ENCODE peak calls at places on chromosomes 6 and 20, in eight cellular contexts. O is GM12865; A is AG04449; Y is tibial artery; X is fibroblast of pulmonary artery; J is HFFc6; L is CD4-positive, alpha-beta T cell; T is vagina. N is an unnamed sample.

GRCh38 chr20:50027611-50028105 is 44.9 kb downstream of the SNAI1 start:
- DNase-seq in O (no peak), A (no peak), Y (peak; percentile 94), X (peak; percentile 94), J (peak; percentile 72), L (no peak), T (no peak), N (no peak)

GRCh38 chr20:61978491-61978890 is 87.2 kb downstream of the TAF4 start:
- DNase-seq in O (no peak), A (no peak), Y (no peak), X (no peak), J (no peak), L (no peak), T (no peak), N (no peak)

GRCh38 chr6:43383021-43383667 is 13.7 kb upstream of the ZNF318 start:
- DNase-seq in O (no peak), A (peak; percentile 24), Y (no peak), X (peak; percentile 78), J (peak; percentile 30), L (no peak), T (no peak), N (no peak)

GRCh38 chr6:146543940-146544661 is 468 bp downstream of the RAB32 start:
- DNase-seq in O (no peak), A (no peak), Y (peak; percentile 80), X (peak; percentile 53), J (peak; percentile 36), L (no peak), T (no peak), N (peak; percentile 11)

GRCh38 chr20:48350291-48350988 is 477.4 kb downstream of the PREX1 start:
- DNase-seq in O (peak; percentile 67), A (no peak), Y (no peak), X (peak; percentile 10), J (no peak), L (no peak), T (no peak), N (no peak)

GRCh38 chr6:131949615-131949908 is 1.6 kb downstream of the CCN2 start:
- DNase-seq in O (no peak), A (no peak), Y (no peak), X (peak; percentile 94), J (peak; percentile 96), L (no peak), T (no peak), N (no peak)

GRCh38 chr20:8433286-8433685 is 301.2 kb downstream of the PLCB1 start:
- DNase-seq in O (no peak), A (no peak), Y (no peak), X (no peak), J (no peak), L (no peak), T (no peak), N (no peak)

GRCh38 chr6:131156411-131156810 is 21.1 kb downstream of the AKAP7 start:
- DNase-seq in O (no peak), A (no peak), Y (no peak), X (no peak), J (no peak), L (no peak), T (no peak), N (no peak)

GRCh38 chr6:162306616-162307015 is 420.9 kb downstream of the PRKN start:
- DNase-seq in O (no peak), A (no peak), Y (no peak), X (no peak), J (no peak), L (no peak), T (no peak), N (no peak)

GRCh38 chr6:36249010-36249409 is 20.9 kb upstream of the PNPLA1 start:
- DNase-seq in O (no peak), A (no peak), Y (no peak), X (peak; percentile 83), J (peak; percentile 20), L (no peak), T (no peak), N (no peak)

GRCh38 chr20:46835418-46835817 is 59.2 kb upstream of the EYA2 start:
- DNase-seq in O (no peak), A (no peak), Y (no peak), X (no peak), J (peak; percentile 23), L (no peak), T (no peak), N (no peak)

GRCh38 chr20:35607003-35607735 is 8.5 kb upstream of the SPAG4 start:
- DNase-seq in O (peak; percentile 28), A (no peak), Y (no peak), X (no peak), J (no peak), L (no peak), T (no peak), N (no peak)

GRCh38 chr6:44967481-44967880 is 360.6 kb upstream of the RUNX2 start:
- DNase-seq in O (no peak), A (no peak), Y (no peak), X (peak; percentile 16), J (peak; percentile 2), L (no peak), T (no peak), N (no peak)

DNA sequence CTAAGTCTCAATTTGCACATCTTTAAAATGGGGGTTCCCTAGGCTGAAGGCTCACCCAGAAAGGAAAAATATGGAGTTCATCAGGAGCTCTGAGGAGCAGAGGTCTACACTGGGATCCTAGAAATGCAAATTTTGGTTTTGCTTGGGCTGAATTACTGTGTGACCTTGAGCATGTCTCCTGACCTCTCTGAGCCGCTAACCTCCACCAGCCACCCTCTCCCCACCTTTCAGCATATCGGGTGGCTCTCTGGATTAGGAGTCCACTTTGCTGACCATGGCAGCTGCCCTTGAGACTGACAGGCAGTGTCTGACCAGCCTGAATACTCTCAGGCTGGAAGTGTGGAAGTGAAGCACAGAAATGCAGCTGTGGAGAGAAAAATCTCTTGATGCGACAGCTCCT is 165.9 kb upstream of the LRFN2 start:
- DNase-seq in O (no peak), A (no peak), Y (no peak), X (no peak), J (no peak), L (no peak), T (no peak), N (no peak)
- TF ChIP-seq CTCF in O (no peak), A (no peak), Y (no peak), X (no peak), J (no peak), L (no peak), T (no peak), N (no peak)

GRCh38 chr20:57450931-57451330 is 59.7 kb downstream of the RBM38 start:
- DNase-seq in O (no peak), A (no peak), Y (no peak), X (no peak), J (no peak), L (no peak), T (no peak), N (no peak)

GRCh38 chr20:57448764-57449354 is 57.7 kb downstream of the RBM38 start:
- DNase-seq in O (no peak), A (no peak), Y (no peak), X (no peak), J (no peak), L (no peak), T (no peak), N (no peak)

GRCh38 chr20:57450419-57450818 is 59.2 kb downstream of the RBM38 start:
- DNase-seq in O (peak; percentile 90), A (no peak), Y (peak; percentile 80), X (peak; percentile 45), J (no peak), L (no peak), T (no peak), N (peak; percentile 80)

GRCh38 chr20:57451356-57451755 is 60.2 kb downstream of the RBM38 start:
- DNase-seq in O (no peak), A (no peak), Y (no peak), X (no peak), J (no peak), L (no peak), T (no peak), N (no peak)

DNA sequence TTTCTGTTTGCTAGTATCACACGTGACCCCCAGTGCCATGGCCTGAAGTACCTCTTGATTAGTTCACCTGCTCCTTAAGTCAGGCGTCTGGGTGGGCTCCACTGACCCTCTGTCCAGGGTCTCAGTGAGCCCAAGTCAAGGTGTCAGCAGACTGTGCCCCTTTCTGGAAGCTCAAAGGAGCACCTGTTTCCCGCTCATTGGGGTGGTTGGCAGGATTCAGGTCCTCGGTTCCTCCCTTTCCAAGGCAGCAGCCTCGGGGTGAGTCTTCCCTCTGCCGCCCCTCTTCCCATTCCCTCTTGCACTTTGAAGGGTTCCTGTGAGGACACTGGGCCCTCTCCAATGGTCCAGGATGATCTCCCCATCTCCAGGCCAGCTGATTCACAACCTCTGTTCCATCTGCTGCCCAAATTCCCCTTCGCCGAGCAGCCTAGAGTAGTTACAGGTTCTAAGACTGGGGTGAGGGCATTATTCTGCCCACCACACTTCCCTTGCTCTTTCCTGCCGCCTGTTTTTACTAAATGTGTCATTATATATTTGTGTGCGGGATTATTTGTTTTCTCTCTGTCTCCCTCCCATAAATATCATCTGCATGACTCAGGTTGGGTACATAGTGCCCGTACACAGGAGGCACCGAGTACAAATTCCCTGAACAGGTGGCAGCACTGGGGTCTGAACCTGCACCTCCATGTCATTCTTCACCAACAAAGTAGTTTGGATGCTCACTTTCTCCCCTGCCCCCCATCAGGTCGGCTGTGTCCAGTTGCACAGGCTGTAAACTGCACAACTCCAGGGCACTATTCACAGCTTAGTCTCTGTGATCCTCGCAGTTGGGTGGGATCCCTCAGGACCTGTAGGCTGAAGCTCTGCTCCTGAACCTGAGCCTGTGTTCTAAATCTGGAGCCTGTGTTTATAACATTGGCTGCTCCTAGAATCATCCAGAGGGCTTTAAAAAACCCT is 58.5 kb downstream of the RBM38 start:
- DNase-seq in O (no peak), A (no peak), Y (no peak), X (no peak), J (no peak), L (no peak), T (no peak), N (no peak)
- TF ChIP-seq CTCF in O (no peak), A (no peak), Y (no peak), X (no peak), J (no peak), L (no peak), T (no peak), N (no peak)

GRCh38 chr20:17653835-17654648 is 28.0 kb downstream of the RRBP1 start:
- DNase-seq in O (no peak), A (no peak), Y (peak; percentile 56), X (no peak), J (no peak), L (no peak), T (no peak), N (peak; percentile 13)

GRCh38 chr20:17652411-17652810 is 29.6 kb downstream of the RRBP1 start:
- DNase-seq in O (no peak), A (no peak), Y (peak; percentile 61), X (no peak), J (no peak), L (no peak), T (no peak), N (peak; percentile 29)

GRCh38 chr20:17655865-17656489 is 26.1 kb downstream of the RRBP1 start:
- DNase-seq in O (peak; percentile 14), A (no peak), Y (peak; percentile 46), X (no peak), J (no peak), L (no peak), T (no peak), N (peak; percentile 17)

GRCh38 chr20:17655286-17655651 is 26.8 kb downstream of the RRBP1 start:
- DNase-seq in O (no peak), A (no peak), Y (peak; percentile 38), X (peak; percentile 40), J (no peak), L (no peak), T (no peak), N (peak; percentile 14)

GRCh38 chr20:17654649-17655285 is 27.3 kb downstream of the RRBP1 start:
- DNase-seq in O (no peak), A (no peak), Y (peak; percentile 73), X (peak; percentile 72), J (no peak), L (no peak), T (no peak), N (peak; percentile 20)
- TF ChIP-seq CTCF in O (no peak), A (peak; percentile 51), Y (peak; percentile 43), X (peak; percentile 78), J (peak; percentile 87), L (peak; percentile 53), T (peak; percentile 17), N (peak; percentile 32)

GRCh38 chr6:152982768-152983636 is at the start of gene FBXO5:
- DNase-seq in O (peak; percentile 99), A (peak; percentile 83), Y (peak; percentile 99), X (peak; percentile 99), J (peak; percentile 96), L (peak; percentile 94), T (peak; percentile 97), N (peak; percentile 95)
- TF ChIP-seq CTCF in O (no peak), A (no peak), Y (no peak), X (no peak), J (no peak), L (no peak), T (no peak), N (no peak)